ENCODE peak calls at places on chromosomes 5 and 9, in six cellular contexts. One of them, this sample, is unnamed.
A peak's percentile ranks its signal among the peaks of the same experiment; 100 is the strongest.

GRCh38 chr5:139181835-139182452 is 16.2 kb downstream of the SIL1 start:
- DNase-seq in HFF-Myc: no peak
- DNase-seq in GM06990: no peak
- DNase-seq in fibroblast of pulmonary artery: peak; percentile 57
- DNase-seq in IMR-90: peak; percentile 66
- DNase-seq in heart right ventricle: no peak
- DNase-seq in this sample: no peak

GRCh38 chr9:36862206-36863145 is 171.6 kb downstream of the PAX5 start:
- DNase-seq in heart right ventricle: no peak
- DNase-seq in HFF-Myc: no peak
- DNase-seq in GM06990: no peak
- DNase-seq in IMR-90: peak; percentile 35
- DNase-seq in fibroblast of pulmonary artery: peak; percentile 53
- DNase-seq in this sample: no peak

GRCh38 chr9:109319631-109320233 is 1.1 kb downstream of the EPB41L4B start:
- DNase-seq in fibroblast of pulmonary artery: no peak
- DNase-seq in HFF-Myc: no peak
- DNase-seq in GM06990: peak; percentile 22
- DNase-seq in heart right ventricle: no peak
- DNase-seq in IMR-90: no peak
- DNase-seq in this sample: no peak

GRCh38 chr9:1869843-1870242 is 145.3 kb upstream of the SMARCA2 start:
- DNase-seq in heart right ventricle: peak; percentile 6
- DNase-seq in IMR-90: no peak
- DNase-seq in fibroblast of pulmonary artery: peak; percentile 6
- DNase-seq in GM06990: peak; percentile 28
- DNase-seq in HFF-Myc: no peak
- DNase-seq in this sample: no peak

GRCh38 chr5:135729582-135729879 is 104.9 kb upstream of the SLC25A48 start:
- DNase-seq in heart right ventricle: no peak
- DNase-seq in fibroblast of pulmonary artery: no peak
- DNase-seq in GM06990: no peak
- DNase-seq in IMR-90: no peak
- DNase-seq in HFF-Myc: no peak
- DNase-seq in this sample: no peak

GRCh38 chr5:11143456-11144267 is 382.6 kb upstream of the DAP start:
- DNase-seq in GM06990: no peak
- DNase-seq in IMR-90: no peak
- DNase-seq in fibroblast of pulmonary artery: no peak
- DNase-seq in heart right ventricle: no peak
- DNase-seq in HFF-Myc: no peak
- DNase-seq in this sample: no peak

GRCh38 chr5:171697591-171698102 is 88.0 kb upstream of the SMIM23 start:
- DNase-seq in GM06990: no peak
- DNase-seq in IMR-90: no peak
- DNase-seq in fibroblast of pulmonary artery: no peak
- DNase-seq in heart right ventricle: no peak
- DNase-seq in HFF-Myc: no peak
- DNase-seq in this sample: no peak

GRCh38 chr9:92263131-92263530 is 30.4 kb downstream of the IARS1 start:
- DNase-seq in heart right ventricle: no peak
- DNase-seq in IMR-90: no peak
- DNase-seq in HFF-Myc: no peak
- DNase-seq in GM06990: no peak
- DNase-seq in fibroblast of pulmonary artery: no peak
- DNase-seq in this sample: no peak

GRCh38 chr9:126587187-126588185 is 26.2 kb upstream of the LMX1B start:
- DNase-seq in IMR-90: no peak
- DNase-seq in heart right ventricle: peak; percentile 89
- DNase-seq in fibroblast of pulmonary artery: peak; percentile 31
- DNase-seq in HFF-Myc: no peak
- DNase-seq in GM06990: no peak
- DNase-seq in this sample: no peak

GRCh38 chr9:7144265-7145046 is 386.7 kb downstream of the KDM4C start:
- DNase-seq in GM06990: no peak
- DNase-seq in fibroblast of pulmonary artery: no peak
- DNase-seq in IMR-90: no peak
- DNase-seq in heart right ventricle: no peak
- DNase-seq in HFF-Myc: no peak
- DNase-seq in this sample: no peak

GRCh38 chr5:34474573-34475021 is 181.5 kb upstream of the RAI14 start:
- DNase-seq in fibroblast of pulmonary artery: peak; percentile 82
- DNase-seq in heart right ventricle: no peak
- DNase-seq in IMR-90: peak; percentile 77
- DNase-seq in GM06990: no peak
- DNase-seq in HFF-Myc: no peak
- DNase-seq in this sample: peak; percentile 49

GRCh38 chr5:125059255-125060050 is 313.0 kb upstream of the ZNF608 start:
- DNase-seq in heart right ventricle: no peak
- DNase-seq in GM06990: no peak
- DNase-seq in IMR-90: peak; percentile 54
- DNase-seq in fibroblast of pulmonary artery: no peak
- DNase-seq in HFF-Myc: no peak
- DNase-seq in this sample: peak; percentile 87

GRCh38 chr5:63240063-63240755 is 661.6 kb downstream of the LRRC70 start:
- DNase-seq in GM06990: no peak
- DNase-seq in HFF-Myc: no peak
- DNase-seq in IMR-90: no peak
- DNase-seq in heart right ventricle: no peak
- DNase-seq in fibroblast of pulmonary artery: no peak
- DNase-seq in this sample: no peak

GRCh38 chr5:2442686-2443354 is 308.7 kb downstream of the IRX2 start:
- DNase-seq in IMR-90: no peak
- DNase-seq in heart right ventricle: no peak
- DNase-seq in GM06990: no peak
- DNase-seq in HFF-Myc: no peak
- DNase-seq in fibroblast of pulmonary artery: no peak
- DNase-seq in this sample: no peak

GRCh38 chr9:86098793-86099694 is at the start of gene GOLM1:
- DNase-seq in GM06990: peak; percentile 77
- DNase-seq in HFF-Myc: no peak
- DNase-seq in IMR-90: peak; percentile 60
- DNase-seq in heart right ventricle: peak; percentile 16
- DNase-seq in fibroblast of pulmonary artery: peak; percentile 63
- DNase-seq in this sample: no peak

GRCh38 chr9:77021928-77022782 is 2.7 kb downstream of the FOXB2 start:
- DNase-seq in fibroblast of pulmonary artery: no peak
- DNase-seq in HFF-Myc: no peak
- DNase-seq in GM06990: no peak
- DNase-seq in IMR-90: no peak
- DNase-seq in heart right ventricle: no peak
- DNase-seq in this sample: no peak

GRCh38 chr9:73451003-73451402 is 299.3 kb downstream of the ANXA1 start:
- DNase-seq in fibroblast of pulmonary artery: no peak
- DNase-seq in IMR-90: no peak
- DNase-seq in HFF-Myc: no peak
- DNase-seq in heart right ventricle: no peak
- DNase-seq in GM06990: no peak
- DNase-seq in this sample: no peak

GRCh38 chr5:134086943-134087305 is 27.6 kb upstream of the TCF7 start:
- DNase-seq in GM06990: no peak
- DNase-seq in IMR-90: no peak
- DNase-seq in heart right ventricle: no peak
- DNase-seq in HFF-Myc: no peak
- DNase-seq in fibroblast of pulmonary artery: no peak
- DNase-seq in this sample: no peak

GRCh38 chr9:23824241-23825142 is 1.5 kb downstream of the ELAVL2 start:
- DNase-seq in GM06990: no peak
- DNase-seq in heart right ventricle: no peak
- DNase-seq in fibroblast of pulmonary artery: no peak
- DNase-seq in HFF-Myc: no peak
- DNase-seq in IMR-90: no peak
- DNase-seq in this sample: no peak

GRCh38 chr9:23820731-23821399 is 5.2 kb downstream of the ELAVL2 start:
- DNase-seq in GM06990: no peak
- DNase-seq in HFF-Myc: no peak
- DNase-seq in IMR-90: no peak
- DNase-seq in fibroblast of pulmonary artery: no peak
- DNase-seq in heart right ventricle: no peak
- DNase-seq in this sample: no peak

GRCh38 chr9:23822331-23823169 is 3.5 kb downstream of the ELAVL2 start:
- DNase-seq in fibroblast of pulmonary artery: no peak
- DNase-seq in GM06990: no peak
- DNase-seq in heart right ventricle: no peak
- DNase-seq in HFF-Myc: no peak
- DNase-seq in IMR-90: no peak
- DNase-seq in this sample: no peak

GRCh38 chr9:23821400-23822181 is 4.4 kb downstream of the ELAVL2 start:
- DNase-seq in IMR-90: no peak
- DNase-seq in HFF-Myc: no peak
- DNase-seq in heart right ventricle: no peak
- DNase-seq in fibroblast of pulmonary artery: no peak
- DNase-seq in GM06990: no peak
- DNase-seq in this sample: no peak

DNA sequence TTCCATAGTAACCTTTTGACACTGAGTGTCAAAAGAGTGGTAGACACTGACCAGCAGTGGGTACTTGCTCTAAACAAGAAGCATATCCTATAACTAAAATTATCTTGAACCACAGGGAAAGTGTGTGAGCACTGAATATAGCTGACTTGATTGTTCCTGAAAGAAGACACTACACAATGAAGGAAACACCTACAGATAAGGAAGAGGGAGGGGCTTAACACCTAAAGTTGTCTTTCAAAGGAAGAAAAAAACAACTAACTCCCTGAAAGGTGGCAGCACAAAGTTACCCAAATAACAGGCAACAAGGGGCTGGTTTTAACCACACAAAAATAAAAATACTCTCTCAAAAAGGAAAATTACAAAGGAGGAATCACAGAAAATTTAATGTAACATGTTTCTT is 6.6 kb downstream of the ELAVL2 start:
- DNase-seq in IMR-90: no peak
- DNase-seq in heart right ventricle: no peak
- DNase-seq in GM06990: no peak
- DNase-seq in fibroblast of pulmonary artery: no peak
- DNase-seq in HFF-Myc: no peak
- DNase-seq in this sample: no peak
- H3K4me3 ChIP-seq in IMR-90: no peak overlapping the region
- H3K4me3 ChIP-seq in heart right ventricle: no peak overlapping the region
- H3K4me3 ChIP-seq in GM06990: no peak overlapping the region
- H3K4me3 ChIP-seq in fibroblast of pulmonary artery: no peak overlapping the region
- H3K4me3 ChIP-seq in HFF-Myc: no peak overlapping the region
- H3K4me3 ChIP-seq in this sample: no peak overlapping the region

GRCh38 chr9:97555164-97555563 is 53.7 kb downstream of the TMOD1 start:
- DNase-seq in heart right ventricle: peak; percentile 75
- DNase-seq in HFF-Myc: no peak
- DNase-seq in GM06990: no peak
- DNase-seq in IMR-90: peak; percentile 13
- DNase-seq in fibroblast of pulmonary artery: peak; percentile 72
- DNase-seq in this sample: no peak
- TF ChIP-seq CTCF in heart right ventricle: no peak
- TF ChIP-seq CTCF in HFF-Myc: no peak
- TF ChIP-seq CTCF in GM06990: no peak
- TF ChIP-seq CTCF in IMR-90: no peak
- TF ChIP-seq CTCF in fibroblast of pulmonary artery: no peak
- TF ChIP-seq CTCF in this sample: no peak

GRCh38 chr9:136725612-136726011 is 13.2 kb downstream of the DIPK1B start:
- DNase-seq in IMR-90: peak; percentile 57
- DNase-seq in GM06990: no peak
- DNase-seq in HFF-Myc: no peak
- DNase-seq in fibroblast of pulmonary artery: peak; percentile 59
- DNase-seq in heart right ventricle: no peak
- DNase-seq in this sample: no peak
- H3K4me3 ChIP-seq in IMR-90: no peak overlapping the region
- H3K4me3 ChIP-seq in GM06990: no peak overlapping the region
- H3K4me3 ChIP-seq in HFF-Myc: peak overlapping the region; percentile 97
- H3K4me3 ChIP-seq in fibroblast of pulmonary artery: peak overlapping the region; percentile 98
- H3K4me3 ChIP-seq in heart right ventricle: peak overlapping the region; percentile 63
- H3K4me3 ChIP-seq in this sample: no peak overlapping the region

DNA sequence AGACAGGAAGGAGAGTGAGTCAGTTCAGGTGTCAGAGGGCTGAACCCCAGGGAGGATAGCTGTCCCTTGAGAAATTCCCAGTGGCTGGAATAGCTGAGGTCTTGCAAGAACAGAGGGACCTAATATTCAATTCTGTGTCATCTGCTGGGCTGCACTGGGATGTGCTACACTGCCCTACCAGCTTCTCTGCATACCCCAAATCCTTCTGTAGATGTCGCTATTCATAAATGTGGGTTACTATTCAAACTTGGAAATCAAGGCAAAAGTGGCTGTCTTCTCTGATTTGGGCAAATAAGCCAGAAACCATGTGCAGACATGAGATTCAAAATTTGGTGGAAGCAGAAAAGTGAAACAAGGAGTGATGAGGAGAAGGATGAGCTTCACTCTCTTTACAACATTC is 16.3 kb downstream of the TNFSF8 start:
- DNase-seq in HFF-Myc: no peak
- DNase-seq in fibroblast of pulmonary artery: no peak
- DNase-seq in GM06990: no peak
- DNase-seq in heart right ventricle: no peak
- DNase-seq in IMR-90: peak; percentile 7
- DNase-seq in this sample: no peak
- TF ChIP-seq CTCF in HFF-Myc: no peak
- TF ChIP-seq CTCF in fibroblast of pulmonary artery: peak; percentile 47
- TF ChIP-seq CTCF in GM06990: peak; percentile 44
- TF ChIP-seq CTCF in heart right ventricle: no peak
- TF ChIP-seq CTCF in IMR-90: peak; percentile 28
- TF ChIP-seq CTCF in this sample: peak; percentile 24

GRCh38 chr5:14676320-14676719 is 11.8 kb downstream of the OTULIN start:
- DNase-seq in HFF-Myc: no peak
- DNase-seq in GM06990: peak; percentile 48
- DNase-seq in fibroblast of pulmonary artery: peak; percentile 31
- DNase-seq in heart right ventricle: no peak
- DNase-seq in IMR-90: peak; percentile 40
- DNase-seq in this sample: no peak

GRCh38 chr5:14675865-14676300 is 11.4 kb downstream of the OTULIN start:
- DNase-seq in GM06990: peak; percentile 52
- DNase-seq in heart right ventricle: no peak
- DNase-seq in IMR-90: no peak
- DNase-seq in fibroblast of pulmonary artery: peak; percentile 15
- DNase-seq in HFF-Myc: no peak
- DNase-seq in this sample: no peak

GRCh38 chr5:14672508-14673394 is 8.2 kb downstream of the OTULIN start:
- DNase-seq in HFF-Myc: no peak
- DNase-seq in IMR-90: peak; percentile 35
- DNase-seq in heart right ventricle: no peak
- DNase-seq in GM06990: no peak
- DNase-seq in fibroblast of pulmonary artery: peak; percentile 14
- DNase-seq in this sample: no peak

GRCh38 chr5:14673443-14673842 is 8.9 kb downstream of the OTULIN start:
- DNase-seq in GM06990: no peak
- DNase-seq in HFF-Myc: no peak
- DNase-seq in fibroblast of pulmonary artery: no peak
- DNase-seq in heart right ventricle: no peak
- DNase-seq in IMR-90: no peak
- DNase-seq in this sample: no peak

GRCh38 chr5:14675309-14675708 is 10.8 kb downstream of the OTULIN start:
- DNase-seq in IMR-90: no peak
- DNase-seq in HFF-Myc: no peak
- DNase-seq in GM06990: no peak
- DNase-seq in fibroblast of pulmonary artery: no peak
- DNase-seq in heart right ventricle: no peak
- DNase-seq in this sample: no peak
- H3K4me3 ChIP-seq in IMR-90: no peak overlapping the region
- H3K4me3 ChIP-seq in HFF-Myc: no peak overlapping the region
- H3K4me3 ChIP-seq in GM06990: peak overlapping the region; percentile 47
- H3K4me3 ChIP-seq in fibroblast of pulmonary artery: no peak overlapping the region
- H3K4me3 ChIP-seq in heart right ventricle: no peak overlapping the region
- H3K4me3 ChIP-seq in this sample: no peak overlapping the region

This sample was measured in astrocyte of the cerebellum.